ENCODE peak calls at places on chromosome 16, in six cellular contexts. V, J, I, A, Y and X are unnamed samples.

GRCh38 chr16:69711115-69711740 is 15.1 kb downstream of the NQO1 start:
- DNase-seq in V (no peak), J (no peak), I (peak; percentile 81), A (peak; percentile 94), Y (peak; percentile 98), X (peak; percentile 72)

GRCh38 chr16:72400257-72401078 is 228.5 kb upstream of the PMFBP1 start:
- DNase-seq in V (peak; percentile 85), J (peak; percentile 7), I (peak; percentile 62), A (peak; percentile 80), Y (peak; percentile 28), X (peak; percentile 28)

GRCh38 chr16:86073103-86073625 is 174.2 kb downstream of the IRF8 start:
- DNase-seq in V (no peak), J (no peak), I (no peak), A (no peak), Y (no peak), X (no peak)

GRCh38 chr16:81198635-81199034 is 39.9 kb upstream of the BCO1 start:
- DNase-seq in V (no peak), J (no peak), I (no peak), A (no peak), Y (no peak), X (no peak)

GRCh38 chr16:85847681-85848601 is 48.4 kb downstream of the COX4I1 start:
- DNase-seq in V (no peak), J (no peak), I (no peak), A (no peak), Y (no peak), X (no peak)

GRCh38 chr16:88451586-88452484 is 1.2 kb upstream of the ZFPM1 start:
- DNase-seq in V (peak; percentile 64), J (no peak), I (no peak), A (no peak), Y (no peak), X (peak; percentile 36)

GRCh38 chr16:85878875-85879274 is 20.1 kb upstream of the IRF8 start:
- DNase-seq in V (no peak), J (no peak), I (peak; percentile 71), A (peak; percentile 69), Y (peak; percentile 57), X (no peak)

GRCh38 chr16:27676807-27677206 is 126.9 kb downstream of the KATNIP start:
- DNase-seq in V (no peak), J (no peak), I (peak; percentile 80), A (peak; percentile 67), Y (no peak), X (no peak)

GRCh38 chr16:87436225-87437172 is 44.4 kb downstream of the MAP1LC3B start:
- DNase-seq in V (no peak), J (no peak), I (peak; percentile 47), A (peak; percentile 70), Y (no peak), X (no peak)

GRCh38 chr16:14628806-14629611 is 1.1 kb downstream of the PARN start:
- DNase-seq in V (peak; percentile 59), J (no peak), I (no peak), A (peak; percentile 8), Y (peak; percentile 16), X (no peak)

GRCh38 chr16:25877103-25877502 is 185.3 kb downstream of the HS3ST4 start:
- DNase-seq in V (no peak), J (no peak), I (no peak), A (no peak), Y (no peak), X (no peak)

GRCh38 chr16:19853973-19854876 is 30.4 kb downstream of the GPRC5B start:
- DNase-seq in V (no peak), J (no peak), I (no peak), A (no peak), Y (no peak), X (no peak)

DNA sequence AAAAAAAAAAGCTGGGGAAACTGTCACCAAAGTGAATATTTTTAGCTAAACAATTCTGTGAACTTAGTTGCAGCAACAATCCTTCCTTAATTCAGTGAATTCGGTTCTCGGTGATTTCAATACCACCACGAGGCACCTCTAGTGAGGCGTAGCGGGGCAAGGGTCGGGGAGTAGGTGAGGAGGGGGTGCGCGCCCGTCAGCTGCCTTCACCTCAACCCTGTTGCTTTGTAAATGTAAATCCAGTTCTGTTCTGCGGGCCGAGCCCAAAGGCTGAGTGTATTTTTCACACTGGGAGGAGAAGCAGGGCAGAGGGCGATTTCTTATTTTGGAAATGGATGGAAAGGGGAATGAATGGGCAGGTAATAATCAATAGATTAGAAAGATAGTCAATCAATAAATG is 17.4 kb downstream of the SALL1 start:
- DNase-seq in V (no peak), J (no peak), I (no peak), A (no peak), Y (no peak), X (no peak)
- H3K4me2 ChIP-seq in V (no peak overlapping the region), J (no peak overlapping the region), I (peak overlapping the region; percentile 79), A (no peak overlapping the region), Y (no peak overlapping the region), X (no peak overlapping the region)

GRCh38 chr16:11576427-11577289 is 10.1 kb downstream of the LITAF start:
- DNase-seq in V (no peak), J (peak; percentile 82), I (no peak), A (no peak), Y (no peak), X (no peak)

GRCh38 chr16:11572301-11572995 is 14.3 kb downstream of the LITAF start:
- DNase-seq in V (no peak), J (no peak), I (no peak), A (no peak), Y (no peak), X (no peak)

GRCh38 chr16:11570796-11571195 is 15.9 kb downstream of the LITAF start:
- DNase-seq in V (no peak), J (no peak), I (no peak), A (no peak), Y (no peak), X (no peak)

GRCh38 chr16:11571549-11571948 is 15.2 kb downstream of the LITAF start:
- DNase-seq in V (no peak), J (no peak), I (no peak), A (no peak), Y (no peak), X (no peak)

DNA sequence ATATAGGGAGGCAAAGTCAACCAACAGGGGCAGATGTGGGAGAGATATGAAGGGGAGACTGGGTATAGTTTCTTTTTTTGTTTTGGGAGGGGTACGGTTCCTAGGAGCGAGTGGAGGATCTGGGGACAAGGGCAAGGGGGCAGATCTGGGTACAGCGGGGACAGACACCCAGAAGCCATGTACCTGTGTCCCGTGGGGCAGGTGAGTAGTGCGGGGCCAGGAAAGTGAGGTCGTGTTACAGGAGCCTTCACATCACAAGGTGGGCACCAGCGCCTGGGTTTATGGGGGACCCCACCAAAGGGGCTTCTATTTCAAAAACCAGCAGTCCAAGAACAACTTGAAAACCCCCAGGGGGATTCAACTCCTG is 11.5 kb downstream of the LITAF start:
- DNase-seq in V (no peak), J (no peak), I (no peak), A (no peak), Y (no peak), X (no peak)
- H3K4me2 ChIP-seq in V (no peak overlapping the region), J (peak overlapping the region; percentile 12), I (no peak overlapping the region), A (no peak overlapping the region), Y (no peak overlapping the region), X (no peak overlapping the region)

GRCh38 chr16:66538910-66539309 is 11.0 kb downstream of the TK2 start:
- DNase-seq in V (no peak), J (no peak), I (no peak), A (no peak), Y (no peak), X (no peak)
- H3K4me2 ChIP-seq in V (no peak overlapping the region), J (no peak overlapping the region), I (no peak overlapping the region), A (no peak overlapping the region), Y (no peak overlapping the region), X (no peak overlapping the region)

GRCh38 chr16:12079411-12079965 is 103.0 kb downstream of the SNX29 start:
- DNase-seq in V (no peak), J (no peak), I (no peak), A (no peak), Y (no peak), X (no peak)
- H3K4me2 ChIP-seq in V (no peak overlapping the region), J (no peak overlapping the region), I (no peak overlapping the region), A (no peak overlapping the region), Y (no peak overlapping the region), X (no peak overlapping the region)

GRCh38 chr16:53091508-53092211 is 36.9 kb downstream of the CHD9 start:
- DNase-seq in V (peak; percentile 72), J (peak; percentile 72), I (peak; percentile 92), A (peak; percentile 95), Y (peak; percentile 41), X (no peak)
- H3K4me2 ChIP-seq in V (peak overlapping the region; percentile 60), J (peak overlapping the region; percentile 99), I (peak overlapping the region; percentile 52), A (peak overlapping the region; percentile 86), Y (peak overlapping the region; percentile 45), X (no peak overlapping the region)

GRCh38 chr16:9412362-9413311 is 321.2 kb downstream of the HAPSTR1 start:
- DNase-seq in V (no peak), J (no peak), I (no peak), A (no peak), Y (no peak), X (no peak)

GRCh38 chr16:9409753-9410493 is 318.5 kb downstream of the HAPSTR1 start:
- DNase-seq in V (no peak), J (no peak), I (no peak), A (no peak), Y (no peak), X (no peak)

GRCh38 chr16:9419161-9419560 is 327.7 kb downstream of the HAPSTR1 start:
- DNase-seq in V (no peak), J (no peak), I (no peak), A (no peak), Y (no peak), X (no peak)

GRCh38 chr16:9417898-9418297 is 326.5 kb downstream of the HAPSTR1 start:
- DNase-seq in V (no peak), J (no peak), I (no peak), A (no peak), Y (no peak), X (no peak)

GRCh38 chr16:9415588-9415987 is 324.1 kb downstream of the HAPSTR1 start:
- DNase-seq in V (no peak), J (no peak), I (no peak), A (no peak), Y (no peak), X (no peak)
- H3K4me2 ChIP-seq in V (no peak overlapping the region), J (no peak overlapping the region), I (no peak overlapping the region), A (no peak overlapping the region), Y (no peak overlapping the region), X (no peak overlapping the region)

GRCh38 chr16:54930034-54930938 is at the start of gene IRX5:
- DNase-seq in V (peak; percentile 93), J (no peak), I (peak; percentile 81), A (peak; percentile 98), Y (peak; percentile 97), X (peak; percentile 63)
- H3K4me2 ChIP-seq in V (peak within 1 kb of the TSS; percentile 61), J (peak within 1 kb of the TSS; percentile 58), I (peak within 1 kb of the TSS; percentile 80), A (peak within 1 kb of the TSS; percentile 58), Y (peak within 1 kb of the TSS; percentile 99), X (peak within 1 kb of the TSS; percentile 89)

GRCh38 chr16:4987580-4988374 is 29.6 kb downstream of the SEC14L5 start:
- DNase-seq in V (peak; percentile 27), J (no peak), I (no peak), A (no peak), Y (no peak), X (no peak)
- H3K4me2 ChIP-seq in V (no peak overlapping the region), J (no peak overlapping the region), I (no peak overlapping the region), A (no peak overlapping the region), Y (no peak overlapping the region), X (no peak overlapping the region)

GRCh38 chr16:21590791-21591190 is 8.6 kb upstream of the METTL9 start:
- DNase-seq in V (no peak), J (no peak), I (no peak), A (no peak), Y (no peak), X (no peak)
- H3K4me2 ChIP-seq in V (peak overlapping the region; percentile 59), J (no peak overlapping the region), I (no peak overlapping the region), A (no peak overlapping the region), Y (no peak overlapping the region), X (no peak overlapping the region)

GRCh38 chr16:67483150-67483549 is at the start of gene AGRP:
- DNase-seq in V (no peak), J (no peak), I (no peak), A (no peak), Y (no peak), X (no peak)
- H3K4me2 ChIP-seq in V (peak within 1 kb of the TSS; percentile 92), J (peak within 1 kb of the TSS; percentile 95), I (no peak within 1 kb of the TSS), A (peak within 1 kb of the TSS; percentile 99), Y (no peak within 1 kb of the TSS), X (no peak within 1 kb of the TSS)